ENCODE peak calls at places on chromosomes 13 and 19, in seven cellular contexts. V, R, Y, L, C, B and A are unnamed samples.

GRCh38 chr13:37984357-37984756 is 114.8 kb upstream of the TRPC4 start:
- DNase-seq in C (no peak), V (no peak), Y (peak), R (no peak), L (no peak), B (peak), A (no peak)

GRCh38 chr13:38002596-38002995 is 133.0 kb upstream of the TRPC4 start:
- DNase-seq in V (no peak), R (no peak), C (no peak), L (no peak), B (no peak), Y (no peak), A (no peak)

GRCh38 chr19:48813123-48813911 is 2.5 kb upstream of the BCAT2 start:
- DNase-seq in B (peak), V (no peak), Y (no peak), C (no peak), L (no peak), R (no peak), A (no peak)

GRCh38 chr13:63026285-63026797 is 1610.7 kb upstream of the PCDH20 start:
- DNase-seq in C (no peak), R (no peak), Y (no peak), L (no peak), V (no peak), B (no peak), A (no peak)

GRCh38 chr19:41930926-41931592 is 2.8 kb upstream of the ERFL start:
- DNase-seq in B (peak), R (no peak), C (no peak), V (no peak), L (peak), Y (no peak), A (no peak)

GRCh38 chr13:80873589-80873988 is 532.7 kb upstream of the SPRY2 start:
- DNase-seq in C (no peak), L (peak), V (no peak), Y (no peak), R (no peak), B (no peak), A (no peak)

GRCh38 chr19:38277969-38278680 is 13.8 kb downstream of the SPINT2 start:
- DNase-seq in C (peak), R (no peak), B (no peak), Y (peak), V (no peak), L (no peak), A (peak)

GRCh38 chr19:16061943-16062342 is 14.4 kb upstream of the TPM4 start:
- DNase-seq in B (no peak), L (no peak), V (no peak), Y (no peak), R (no peak), C (no peak), A (no peak)

GRCh38 chr19:16202320-16203255 is 4.9 kb downstream of the AP1M1 start:
- DNase-seq in C (no peak), B (no peak), R (peak), L (no peak), Y (peak), V (no peak), A (peak)

GRCh38 chr13:21684576-21684975 is 13.7 kb downstream of the FGF9 start:
- DNase-seq in Y (no peak), C (no peak), L (no peak), B (no peak), V (no peak), R (no peak), A (no peak)

GRCh38 chr19:51200071-51200470 is 24.8 kb upstream of the CD33 start:
- DNase-seq in B (no peak), R (no peak), V (no peak), Y (no peak), L (no peak), C (no peak), A (no peak)

GRCh38 chr13:27036236-27036981 is 135.2 kb downstream of the USP12 start:
- DNase-seq in V (no peak), R (peak), C (peak), B (peak), L (no peak), Y (no peak), A (no peak)

GRCh38 chr13:40688781-40689180 is 22.3 kb upstream of the FOXO1 start:
- DNase-seq in C (no peak), V (no peak), B (no peak), Y (no peak), R (no peak), L (no peak), A (no peak)

GRCh38 chr13:32496574-32497160 is 41.9 kb downstream of the N4BP2L2 start:
- DNase-seq in B (no peak), L (no peak), V (no peak), C (no peak), Y (no peak), R (no peak), A (no peak)

GRCh38 chr13:80379245-80379644 is 38.3 kb upstream of the SPRY2 start:
- DNase-seq in Y (peak), L (no peak), V (no peak), B (no peak), R (peak), C (no peak), A (no peak)

GRCh38 chr19:50906217-50906616 is 5.0 kb downstream of the KLK4 start:
- DNase-seq in C (no peak), L (peak), R (no peak), V (no peak), B (peak), Y (peak), A (no peak)

GRCh38 chr19:38388310-38389100 is at the start of gene SPRED3:
- DNase-seq in B (no peak), C (no peak), V (no peak), L (no peak), Y (no peak), R (no peak), A (peak)

GRCh38 chr13:57631607-57632275 is at the start of gene PCDH17:
- DNase-seq in V (no peak), R (peak), L (peak), B (peak), C (no peak), Y (no peak), A (peak)

GRCh38 chr19:11507370-11508078 is 1.9 kb upstream of the ZNF653 start:
- DNase-seq in R (no peak), B (no peak), Y (no peak), C (no peak), L (no peak), V (no peak), A (no peak)

GRCh38 chr19:18961767-18962423 is 20.9 kb upstream of the HOMER3 start:
- DNase-seq in Y (no peak), V (no peak), B (peak), L (peak), C (no peak), R (no peak), A (no peak)

GRCh38 chr13:75226092-75226491 is 255.9 kb downstream of the TBC1D4 start:
- DNase-seq in Y (peak), C (peak), L (no peak), V (no peak), R (no peak), B (peak), A (no peak)

GRCh38 chr13:97108535-97108910 is 113.6 kb upstream of the MBNL2 start:
- DNase-seq in C (no peak), L (no peak), B (no peak), V (no peak), Y (peak), R (peak), A (no peak)

DNA sequence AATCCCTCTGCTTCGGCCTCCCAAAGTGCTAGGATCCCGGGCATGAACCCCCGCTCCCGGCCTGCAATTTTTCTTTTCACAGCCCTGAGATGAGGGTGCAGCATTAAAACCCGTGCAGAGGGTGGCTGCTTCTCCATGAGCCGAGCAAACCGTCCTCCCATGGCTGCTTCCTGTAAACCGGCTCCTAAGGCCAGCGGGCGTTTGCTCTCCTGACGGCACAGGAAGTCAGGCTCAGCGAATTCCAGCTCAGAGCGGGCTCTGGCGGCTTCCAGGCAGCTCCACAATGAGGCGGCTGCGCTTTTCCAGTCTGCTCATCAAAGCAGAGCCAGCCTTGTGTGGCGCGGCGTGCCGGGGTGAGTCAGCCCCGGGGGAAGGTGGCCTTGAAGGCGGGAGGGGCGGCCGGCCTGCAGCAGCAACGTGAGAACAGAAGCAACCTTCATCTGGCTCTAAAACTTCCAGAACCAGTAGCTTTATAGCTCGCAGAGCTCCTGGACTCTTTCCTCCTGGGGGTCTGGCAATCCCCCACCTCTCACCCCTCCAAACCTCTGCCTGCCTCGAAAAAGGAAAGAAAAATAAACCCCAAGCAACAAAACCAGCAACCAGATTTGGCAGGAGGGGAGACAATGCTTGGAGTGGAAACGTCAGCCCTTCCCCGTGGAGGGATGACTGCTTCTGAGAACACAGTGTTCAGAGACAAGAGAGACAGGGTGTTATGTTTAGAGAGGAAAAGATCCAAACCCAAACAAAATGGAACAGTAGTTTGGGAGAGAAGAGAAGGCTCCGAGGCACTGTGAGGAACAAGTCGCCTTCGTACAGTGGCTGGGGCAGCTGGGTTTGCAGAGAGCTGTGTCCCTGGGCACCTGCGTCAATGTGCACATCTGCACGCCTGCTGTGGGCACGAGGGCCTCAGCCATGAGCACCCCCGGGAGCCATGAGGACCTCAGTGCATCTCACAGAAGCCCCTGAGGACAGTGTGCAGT is 67.8 kb downstream of the GADD45B start:
- DNase-seq in R (peak), V (peak), Y (peak), C (peak), L (peak), B (peak), A (peak)
- TF ChIP-seq CTCF in R (peak), V (peak), Y (peak), C (no peak), L (no peak), B (peak), A (no peak)

GRCh38 chr13:23790591-23791170 is 98.5 kb downstream of the MIPEP start:
- DNase-seq in R (peak), Y (peak), L (no peak), V (no peak), B (no peak), C (no peak), A (no peak)
- TF ChIP-seq CTCF in R (no peak), Y (no peak), L (no peak), V (no peak), B (no peak), C (no peak), A (no peak)

GRCh38 chr19:32287811-32288227 is 57.6 kb upstream of the ZNF507 start:
- DNase-seq in Y (peak), V (peak), C (peak), R (peak), L (no peak), B (peak), A (peak)
- TF ChIP-seq CTCF in Y (peak), V (no peak), C (peak), R (peak), L (no peak), B (peak), A (peak)

GRCh38 chr19:56301152-56301551 is 13.5 kb downstream of the ZSCAN5A start:
- DNase-seq in B (no peak), V (no peak), R (no peak), Y (no peak), L (no peak), C (no peak), A (no peak)
- TF ChIP-seq CTCF in B (peak), V (no peak), R (no peak), Y (peak), L (no peak), C (peak), A (no peak)

GRCh38 chr13:73060251-73061160 is 1.7 kb downstream of the KLF5 start:
- DNase-seq in B (no peak), R (peak), Y (peak), V (no peak), L (peak), C (no peak), A (peak)

GRCh38 chr13:73058432-73058740 is 419 bp upstream of the KLF5 start:
- DNase-seq in R (no peak), Y (no peak), B (no peak), L (no peak), V (no peak), C (no peak), A (no peak)

GRCh38 chr13:73057284-73058025 is 1.4 kb upstream of the KLF5 start:
- DNase-seq in R (no peak), C (no peak), Y (no peak), V (no peak), B (no peak), L (no peak), A (no peak)

GRCh38 chr13:73059460-73060250 is 850 bp downstream of the KLF5 start:
- DNase-seq in R (peak), B (peak), L (peak), V (no peak), Y (no peak), C (peak), A (peak)

GRCh38 chr13:73058741-73059459 is at the start of gene KLF5:
- DNase-seq in L (peak), V (peak), C (peak), Y (peak), B (peak), R (peak), A (peak)
- TF ChIP-seq CTCF in L (no peak), V (no peak), C (no peak), Y (no peak), B (no peak), R (no peak), A (no peak)

GRCh38 chr19:54311486-54311885 is 1.5 kb downstream of the LILRA5 start:
- DNase-seq in R (no peak), B (no peak), L (no peak), Y (no peak), C (no peak), V (no peak), A (no peak)

GRCh38 chr19:54309811-54310210 is 3.2 kb downstream of the LILRA5 start:
- DNase-seq in Y (no peak), R (no peak), B (no peak), V (no peak), C (no peak), L (no peak), A (no peak)

GRCh38 chr19:54310543-54310942 is 2.4 kb downstream of the LILRA5 start:
- DNase-seq in R (no peak), L (no peak), C (no peak), Y (no peak), B (no peak), V (no peak), A (no peak)

GRCh38 chr19:54312436-54313362 is at the start of gene LILRA5:
- DNase-seq in Y (no peak), B (no peak), V (peak), L (peak), C (no peak), R (no peak), A (no peak)

DNA sequence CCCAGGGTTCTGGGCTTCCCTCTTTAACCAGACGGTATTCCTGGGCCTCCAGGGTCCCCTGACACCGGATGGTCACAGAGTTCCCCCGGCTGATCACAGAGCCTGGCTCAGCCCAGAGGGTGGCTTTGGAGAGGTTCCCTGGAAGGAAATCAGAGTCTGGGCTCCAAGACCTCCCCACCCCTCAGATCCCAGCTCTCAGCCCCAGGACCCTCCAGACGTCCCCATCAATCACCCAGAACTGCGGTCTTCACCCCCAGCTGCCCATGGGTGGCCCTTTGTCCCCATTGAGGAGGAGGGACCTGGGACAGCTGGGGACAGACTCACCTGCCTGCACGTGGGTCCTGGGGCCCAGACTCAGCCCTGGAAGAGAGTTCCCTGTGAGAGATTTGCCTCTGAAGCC is 955 bp downstream of the LILRA5 start:
- DNase-seq in C (no peak), V (no peak), R (no peak), B (no peak), Y (no peak), L (no peak), A (no peak)
- TF ChIP-seq CTCF in C (no peak), V (no peak), R (no peak), B (no peak), Y (no peak), L (no peak), A (no peak)

DNA sequence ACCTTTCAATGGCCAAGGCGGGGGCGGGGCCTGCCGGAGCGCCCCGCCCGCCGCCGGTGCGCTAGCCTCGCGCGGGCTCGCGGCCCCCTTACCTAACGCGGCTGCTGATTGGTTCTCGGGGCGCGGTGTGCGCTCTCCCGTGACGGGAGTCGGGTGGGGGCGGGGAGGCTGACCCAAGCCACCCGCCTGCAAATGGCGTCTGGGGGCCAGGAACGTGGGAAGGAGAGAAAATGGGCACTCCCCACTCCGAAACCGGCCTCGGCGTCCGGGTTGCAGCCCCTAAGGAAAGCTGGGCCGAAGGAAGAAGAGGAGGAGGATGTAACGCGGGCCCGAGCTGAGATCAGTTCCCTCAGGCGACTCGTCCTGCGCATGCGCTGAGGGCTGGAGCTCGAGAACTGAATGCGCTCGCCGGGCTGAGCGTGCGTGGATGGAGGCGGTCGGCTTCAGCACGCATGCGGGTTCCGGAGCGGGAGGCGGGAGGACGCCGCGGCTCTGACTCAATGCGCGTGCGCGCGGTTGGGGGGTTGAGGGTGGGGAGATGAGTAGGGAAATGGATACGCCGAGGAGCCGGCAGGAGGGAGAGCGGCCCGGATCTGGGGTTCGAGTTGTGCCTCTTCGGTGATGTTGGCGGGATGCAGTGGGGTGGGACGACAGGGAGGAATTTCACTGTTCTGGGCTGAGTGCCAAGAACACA is at the start of gene SMG9:
- DNase-seq in L (peak), B (peak), R (peak), Y (peak), V (peak), C (peak), A (peak)
- TF ChIP-seq CTCF in L (no peak), B (no peak), R (no peak), Y (no peak), V (peak), C (no peak), A (no peak)

GRCh38 chr19:35155441-35155840 is 906 bp downstream of the FXYD5 start:
- DNase-seq in Y (no peak), C (no peak), V (no peak), L (peak), R (no peak), B (no peak), A (no peak)

GRCh38 chr19:35156673-35157014 is 2.1 kb downstream of the FXYD5 start:
- DNase-seq in R (no peak), C (no peak), B (no peak), Y (no peak), V (no peak), L (no peak), A (no peak)

GRCh38 chr19:35155981-35156672 is 1.6 kb downstream of the FXYD5 start:
- DNase-seq in R (no peak), Y (no peak), B (no peak), L (no peak), C (no peak), V (no peak), A (no peak)

GRCh38 chr19:35153701-35154534 is 617 bp upstream of the FXYD5 start:
- DNase-seq in R (no peak), Y (no peak), C (peak), B (peak), L (peak), V (no peak), A (no peak)

GRCh38 chr19:35154535-35155406 is at the start of gene FXYD5:
- DNase-seq in C (peak), V (peak), L (peak), Y (peak), R (peak), B (peak), A (peak)
- TF ChIP-seq CTCF in C (no peak), V (no peak), L (no peak), Y (no peak), R (no peak), B (peak), A (no peak)

GRCh38 chr19:39518975-39519374 is 4.0 kb downstream of the SELENOV start:
- DNase-seq in R (no peak), L (no peak), V (no peak), B (peak), Y (no peak), C (peak), A (no peak)

GRCh38 chr19:39517432-39517831 is 2.5 kb downstream of the SELENOV start:
- DNase-seq in L (no peak), R (no peak), C (no peak), Y (no peak), V (no peak), B (no peak), A (no peak)

GRCh38 chr19:39518458-39518857 is 3.5 kb downstream of the SELENOV start:
- DNase-seq in C (no peak), B (peak), L (no peak), V (no peak), R (no peak), Y (no peak), A (no peak)

GRCh38 chr19:39524495-39524894 is 8.2 kb downstream of the EID2B start:
- DNase-seq in R (no peak), L (no peak), B (no peak), V (no peak), C (no peak), Y (no peak), A (no peak)

GRCh38 chr19:39520541-39521204 is 5.7 kb downstream of the SELENOV start:
- DNase-seq in R (no peak), B (no peak), C (no peak), Y (no peak), L (no peak), V (no peak), A (no peak)
- TF ChIP-seq CTCF in R (no peak), B (no peak), C (no peak), Y (no peak), L (no peak), V (no peak), A (no peak)

GRCh38 chr13:103883152-103883551 is 816.9 kb upstream of the SLC10A2 start:
- DNase-seq in R (peak), Y (peak), V (peak), B (peak), L (no peak), C (peak), A (peak)
- TF ChIP-seq CTCF in R (peak), Y (peak), V (no peak), B (peak), L (no peak), C (peak), A (peak)